ENCODE peak calls at places on chromosome 1, in four cellular contexts. U, O, Q and S are unnamed samples.

GRCh38 chr1:115322631-115323030 is 15.4 kb downstream of the NGF start:
- DNase-seq in U (no peak), O (no peak), Q (no peak), S (no peak)

GRCh38 chr1:2192031-2192995 is 2.3 kb downstream of the FAAP20 start:
- DNase-seq in U (no peak), O (no peak), Q (no peak), S (no peak)

GRCh38 chr1:48610628-48611542 is 138.9 kb upstream of the SPATA6 start:
- DNase-seq in U (no peak), O (no peak), Q (no peak), S (no peak)

GRCh38 chr1:238252033-238252802 is 361.5 kb upstream of the ZP4 start:
- DNase-seq in U (no peak), O (no peak), Q (no peak), S (peak)

GRCh38 chr1:113978863-113979702 is at the start of gene OLFML3:
- DNase-seq in U (no peak), O (peak), Q (peak), S (peak)

GRCh38 chr1:71343686-71344416 is 263.0 kb upstream of the ZRANB2 start:
- DNase-seq in U (no peak), O (no peak), Q (no peak), S (no peak)

GRCh38 chr1:33170351-33171274 is 11.2 kb downstream of the TRIM62 start:
- DNase-seq in U (no peak), O (no peak), Q (no peak), S (no peak)

GRCh38 chr1:84159533-84160240 is 15.6 kb downstream of the PRKACB start:
- DNase-seq in U (no peak), O (no peak), Q (no peak), S (no peak)

GRCh38 chr1:12518956-12519707 is 98.9 kb downstream of the DHRS3 start:
- DNase-seq in U (no peak), O (peak), Q (peak), S (no peak)

GRCh38 chr1:222167111-222167510 is 380.8 kb downstream of the HHIPL2 start:
- DNase-seq in U (no peak), O (no peak), Q (no peak), S (peak)

GRCh38 chr1:239123243-239123642 is 263.1 kb upstream of the CHRM3 start:
- DNase-seq in U (no peak), O (no peak), Q (no peak), S (no peak)

GRCh38 chr1:76807543-76808260 is 59.6 kb upstream of the ST6GALNAC5 start:
- DNase-seq in U (no peak), O (no peak), Q (no peak), S (no peak)

DNA sequence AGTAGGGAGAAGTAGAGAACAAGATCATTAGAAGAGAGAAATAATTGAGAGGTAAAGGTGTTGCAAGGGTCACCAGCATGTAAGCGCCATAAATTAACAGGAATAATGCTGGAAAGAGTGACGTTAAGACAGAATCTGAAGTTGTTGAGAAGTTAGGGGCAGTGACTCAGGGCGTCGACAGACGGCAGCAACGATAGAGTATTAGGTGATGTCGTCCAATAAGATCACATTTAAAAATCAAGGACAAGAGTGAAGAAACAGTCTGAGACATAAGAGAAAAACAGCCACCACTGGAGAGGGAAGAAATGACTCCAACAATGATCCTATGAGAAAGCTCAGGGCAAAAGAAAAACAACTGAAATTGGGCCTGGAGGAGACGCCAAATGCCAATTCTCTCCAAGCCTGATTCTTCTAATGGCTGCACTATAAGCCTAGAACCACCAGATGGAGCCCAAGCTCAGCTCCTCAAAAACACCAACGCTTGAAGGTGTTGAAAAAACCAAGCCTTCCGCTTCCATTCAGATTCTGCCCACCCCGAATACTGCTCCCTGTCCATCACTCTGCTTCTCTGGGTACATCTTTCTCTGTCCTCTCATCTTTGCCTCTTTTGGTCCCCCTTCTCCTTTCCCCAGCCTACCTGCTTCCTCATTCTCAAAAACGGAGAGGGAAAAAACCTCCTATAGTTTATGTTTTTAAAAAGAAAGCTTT is 70.0 kb downstream of the LUZP1 start:
- DNase-seq in U (no peak), O (peak), Q (no peak), S (no peak)
- H3K4me3 ChIP-seq in U (no peak), O (no peak), Q (no peak), S (no peak)

GRCh38 chr1:158116768-158117167 is 63.9 kb upstream of the CD1D start:
- DNase-seq in U (no peak), O (no peak), Q (no peak), S (no peak)

GRCh38 chr1:158115126-158115525 is 65.6 kb upstream of the CD1D start:
- DNase-seq in U (no peak), O (no peak), Q (no peak), S (no peak)

GRCh38 chr1:158112994-158113758 is 67.5 kb upstream of the CD1D start:
- DNase-seq in U (peak), O (no peak), Q (no peak), S (no peak)

GRCh38 chr1:158116311-158116710 is 64.4 kb upstream of the CD1D start:
- DNase-seq in U (no peak), O (no peak), Q (no peak), S (no peak)

GRCh38 chr1:158113759-158114127 is 67.0 kb upstream of the CD1D start:
- DNase-seq in U (no peak), O (no peak), Q (no peak), S (no peak)
- TF ChIP-seq CTCF in U (no peak), O (no peak), Q (no peak), S (no peak)

GRCh38 chr1:160293020-160293968 is 8.4 kb upstream of the PEX19 start:
- DNase-seq in U (no peak), O (no peak), Q (no peak), S (no peak)
- H3K4me3 ChIP-seq in U (no peak), O (no peak), Q (no peak), S (no peak)

GRCh38 chr1:207651583-207651982 is 6.7 kb downstream of the CR1L start:
- DNase-seq in U (no peak), O (no peak), Q (no peak), S (no peak)

GRCh38 chr1:207658408-207658807 is 13.5 kb downstream of the CR1L start:
- DNase-seq in U (no peak), O (no peak), Q (no peak), S (no peak)

GRCh38 chr1:207658904-207659485 is 14.1 kb downstream of the CR1L start:
- DNase-seq in U (no peak), O (no peak), Q (no peak), S (no peak)

GRCh38 chr1:207649865-207650580 is 5.1 kb downstream of the CR1L start:
- DNase-seq in U (no peak), O (no peak), Q (no peak), S (no peak)

DNA sequence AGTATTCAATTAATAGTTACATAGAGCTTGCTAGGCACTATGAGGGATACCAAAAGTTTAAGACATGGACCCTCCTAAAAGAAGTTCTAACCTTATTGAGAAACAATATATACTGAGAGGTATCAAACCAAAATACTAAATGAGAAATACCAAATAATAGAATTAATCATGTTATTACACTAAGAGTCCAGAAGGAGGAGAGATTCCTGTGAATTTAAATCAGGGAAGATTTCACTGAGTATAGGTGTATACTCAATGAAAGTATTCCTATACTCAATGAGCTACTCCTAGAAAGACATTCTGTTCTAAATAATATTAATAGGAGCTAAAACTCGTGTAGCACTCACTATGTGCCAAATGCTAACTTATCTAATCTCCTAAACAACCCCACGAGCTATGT is 9.4 kb downstream of the CR1L start:
- DNase-seq in U (no peak), O (no peak), Q (no peak), S (no peak)
- TF ChIP-seq CTCF in U (no peak), O (no peak), Q (no peak), S (peak)

GRCh38 chr1:24896176-24896575 is 33.9 kb downstream of the RUNX3 start:
- DNase-seq in U (no peak), O (peak), Q (no peak), S (no peak)
- H3K4me3 ChIP-seq in U (no peak), O (no peak), Q (no peak), S (no peak)